ENCODE peak calls at places on chromosome 16, in six cellular contexts. F, V, R, Z, O and G are unnamed samples.

GRCh38 chr16:7867831-7868230 is 535.2 kb downstream of the RBFOX1 start:
- DNase-seq in R (no peak), O (no peak), V (no peak), F (no peak), Z (no peak), G (no peak)

GRCh38 chr16:84942786-84943185 is 68.5 kb downstream of the ZDHHC7 start:
- DNase-seq in F (no peak), O (no peak), V (no peak), R (no peak), Z (no peak), G (no peak)

GRCh38 chr16:14566599-14566998 is 63.5 kb downstream of the PARN start:
- DNase-seq in V (no peak), F (no peak), O (no peak), Z (no peak), R (no peak), G (no peak)

GRCh38 chr16:77548766-77549165 is 113.9 kb upstream of the ADAMTS18 start:
- DNase-seq in V (no peak), Z (no peak), O (no peak), F (no peak), R (no peak), G (no peak)

GRCh38 chr16:88382491-88383400 is at the start of gene ZNF469:
- DNase-seq in V (no peak), Z (no peak), O (no peak), R (peak; percentile 49), F (peak; percentile 69), G (no peak)

GRCh38 chr16:25141648-25142047 is 30.1 kb downstream of the LCMT1 start:
- DNase-seq in O (no peak), Z (no peak), F (no peak), R (peak; percentile 59), V (no peak), G (no peak)

GRCh38 chr16:56193951-56194726 is 2.9 kb downstream of the GNAO1 start:
- DNase-seq in R (peak; percentile 62), V (no peak), Z (peak; percentile 67), F (peak; percentile 97), O (peak; percentile 39), G (no peak)

GRCh38 chr16:51550785-51551184 is 399.7 kb upstream of the SALL1 start:
- DNase-seq in V (no peak), Z (no peak), O (no peak), F (no peak), R (no peak), G (no peak)

GRCh38 chr16:47063011-47063724 is 80.6 kb downstream of the NETO2 start:
- DNase-seq in R (no peak), V (no peak), Z (no peak), O (no peak), F (no peak), G (no peak)

GRCh38 chr16:58937661-58938060 is 203.5 kb upstream of the GOT2 start:
- DNase-seq in F (no peak), O (peak; percentile 41), V (peak; percentile 81), R (no peak), Z (no peak), G (no peak)

GRCh38 chr16:9077001-9077809 is 14.2 kb upstream of the HAPSTR1 start:
- DNase-seq in O (no peak), V (peak; percentile 7), F (no peak), Z (no peak), R (no peak), G (no peak)

GRCh38 chr16:85423631-85424030 is 189.5 kb upstream of the GSE1 start:
- DNase-seq in F (no peak), O (no peak), V (no peak), Z (no peak), R (no peak), G (no peak)

GRCh38 chr16:69150146-69150865 is 17.9 kb downstream of the UTP4 start:
- DNase-seq in R (peak; percentile 89), O (peak; percentile 73), V (peak; percentile 41), Z (peak; percentile 94), F (peak; percentile 88), G (peak; percentile 71)

GRCh38 chr16:83887088-83887487 is 11.8 kb upstream of the MLYCD start:
- DNase-seq in Z (no peak), F (no peak), R (no peak), V (peak; percentile 17), O (no peak), G (no peak)

GRCh38 chr16:85384831-85385462 is 228.2 kb upstream of the GSE1 start:
- DNase-seq in Z (no peak), F (no peak), V (no peak), R (no peak), O (no peak), G (no peak)

GRCh38 chr16:52515068-52515671 is 31.8 kb downstream of the TOX3 start:
- DNase-seq in Z (no peak), R (no peak), V (no peak), F (peak; percentile 53), O (no peak), G (no peak)

GRCh38 chr16:13521356-13521755 is 398.6 kb upstream of the ERCC4 start:
- DNase-seq in Z (no peak), V (no peak), R (no peak), F (no peak), O (no peak), G (no peak)

GRCh38 chr16:7456221-7456620 is 123.6 kb downstream of the RBFOX1 start:
- DNase-seq in R (no peak), O (no peak), F (no peak), V (no peak), Z (no peak), G (no peak)

DNA sequence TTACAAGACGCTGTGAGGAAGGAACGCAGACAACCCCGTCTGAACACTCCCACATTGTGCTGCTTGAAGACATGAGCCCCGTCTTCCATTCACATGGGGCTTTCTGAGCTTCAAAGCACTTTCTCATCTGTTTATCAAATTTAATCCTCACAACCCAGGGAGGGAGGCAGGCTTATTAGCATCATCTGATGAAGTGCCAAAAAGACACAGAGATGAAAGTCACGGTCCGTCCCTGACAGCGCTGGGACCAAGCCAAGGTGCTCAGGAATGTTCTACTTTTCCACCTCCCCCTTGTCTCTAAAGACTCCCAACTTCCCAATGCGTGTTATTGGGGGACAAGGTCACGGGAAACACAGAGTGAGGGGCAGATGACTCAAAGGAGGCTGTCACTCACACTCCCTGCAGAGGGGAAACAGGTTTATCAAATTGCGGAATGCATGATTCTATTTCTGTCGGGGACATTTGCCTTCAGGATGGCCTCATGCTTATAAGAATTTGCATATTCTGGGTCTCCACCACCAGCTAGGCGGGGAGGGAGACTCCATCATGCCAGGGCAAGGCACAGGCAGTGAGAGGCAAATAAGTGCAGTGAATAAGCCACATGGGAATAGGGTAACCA is 10.7 kb downstream of the XYLT1 start:
- DNase-seq in V (no peak), O (peak; percentile 55), Z (peak; percentile 45), F (no peak), R (no peak), G (no peak)
- H3K4me3 ChIP-seq in V (no peak overlapping the region), O (no peak overlapping the region), Z (no peak overlapping the region), F (no peak overlapping the region), R (no peak overlapping the region), G (no peak overlapping the region)

GRCh38 chr16:79644977-79645667 is 44.6 kb upstream of the MAF start:
- DNase-seq in O (no peak), F (no peak), V (no peak), Z (no peak), R (no peak), G (no peak)
- H3K4me3 ChIP-seq in O (no peak overlapping the region), F (no peak overlapping the region), V (no peak overlapping the region), Z (no peak overlapping the region), R (no peak overlapping the region), G (no peak overlapping the region)

DNA sequence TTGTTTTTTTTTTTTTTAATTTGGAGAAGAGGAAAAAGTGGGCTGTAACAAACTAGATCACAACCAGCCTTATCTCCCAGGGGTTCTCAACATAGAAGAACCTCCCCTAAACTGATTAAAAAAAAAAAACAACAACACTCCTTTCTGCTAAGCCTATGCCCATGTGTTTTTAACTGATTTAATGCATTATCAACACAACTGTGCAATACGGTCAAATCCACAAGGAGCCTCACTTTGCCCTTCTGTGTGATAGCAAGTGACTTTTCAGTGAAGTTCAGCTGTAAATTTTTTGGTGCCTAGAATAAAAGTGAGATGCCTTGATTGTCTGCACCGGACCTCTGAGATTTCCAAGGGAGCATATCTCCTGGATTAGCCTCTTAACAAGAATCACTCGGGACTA is 611 bp downstream of the MYH11 start:
- DNase-seq in R (no peak), V (no peak), O (no peak), Z (no peak), F (no peak), G (no peak)
- H3K4me3 ChIP-seq in R (no peak overlapping the region), V (no peak overlapping the region), O (no peak overlapping the region), Z (no peak overlapping the region), F (no peak overlapping the region), G (no peak overlapping the region)

GRCh38 chr16:81694494-81695285 is 84.4 kb upstream of the PLCG2 start:
- DNase-seq in V (no peak), R (peak; percentile 51), Z (no peak), F (no peak), O (no peak), G (no peak)
- H3K4me3 ChIP-seq in V (no peak overlapping the region), R (no peak overlapping the region), Z (no peak overlapping the region), F (no peak overlapping the region), O (no peak overlapping the region), G (no peak overlapping the region)

GRCh38 chr16:22206847-22207714 is 1.0 kb downstream of the EEF2K start:
- DNase-seq in Z (peak; percentile 75), F (peak; percentile 46), V (no peak), O (peak; percentile 75), R (peak; percentile 89), G (no peak)

GRCh38 chr16:22207715-22208360 is 1.8 kb downstream of the EEF2K start:
- DNase-seq in O (no peak), F (no peak), R (no peak), Z (no peak), V (no peak), G (no peak)

GRCh38 chr16:22205577-22206012 is 483 bp upstream of the EEF2K start:
- DNase-seq in Z (no peak), V (no peak), F (no peak), R (no peak), O (no peak), G (no peak)

GRCh38 chr16:22204091-22204655 is 1.9 kb upstream of the EEF2K start:
- DNase-seq in Z (no peak), V (no peak), R (no peak), F (no peak), O (no peak), G (no peak)

GRCh38 chr16:22206013-22206846 is at the start of gene EEF2K:
- DNase-seq in R (peak; percentile 97), V (peak; percentile 90), F (peak; percentile 96), O (peak; percentile 97), Z (peak; percentile 86), G (peak; percentile 94)
- H3K4me3 ChIP-seq in R (peak within 1 kb of the TSS; percentile 71), V (peak within 1 kb of the TSS; percentile 91), F (peak within 1 kb of the TSS; percentile 85), O (peak within 1 kb of the TSS; percentile 97), Z (peak within 1 kb of the TSS; percentile 61), G (peak within 1 kb of the TSS; percentile 63)